ENCODE peak calls at places on chromosomes 16 and 17, in four cellular contexts. Y is HL-60, G is GM12878, N is K562. X is an unnamed sample.

GRCh38 chr17:35214631-35215273 is 20.6 kb upstream of the SLC35G3 start:
- DNase-seq in G (peak; percentile 8), Y (no peak), N (no peak), X (no peak)

GRCh38 chr17:49433000-49433694 is 18.5 kb upstream of the PHB1 start:
- DNase-seq in Y (no peak), N (no peak), G (no peak), X (no peak)

GRCh38 chr17:16398270-16399267 is 16.8 kb upstream of the TRPV2 start:
- DNase-seq in G (peak; percentile 35), N (peak; percentile 53), Y (no peak), X (peak; percentile 28)

GRCh38 chr16:26645629-26646028 is 421.1 kb upstream of the C16orf82 start:
- DNase-seq in Y (no peak), N (peak; percentile 43), G (no peak), X (no peak)

GRCh38 chr16:49556252-49557069 is 182.9 kb downstream of the C16orf78 start:
- DNase-seq in G (no peak), N (peak; percentile 18), Y (no peak), X (no peak)

GRCh38 chr16:67879462-67879861 is 5.2 kb upstream of the NRN1L start:
- DNase-seq in G (no peak), Y (no peak), N (no peak), X (no peak)

GRCh38 chr16:8851761-8852403 is 16.9 kb downstream of the CARHSP1 start:
- DNase-seq in N (no peak), G (no peak), Y (no peak), X (peak; percentile 4)

GRCh38 chr16:85888405-85889331 is 10.3 kb upstream of the IRF8 start:
- DNase-seq in G (peak; percentile 89), Y (no peak), N (no peak), X (peak; percentile 60)

GRCh38 chr17:3546521-3546920 is 11.1 kb downstream of the TRPV3 start:
- DNase-seq in Y (no peak), N (no peak), G (no peak), X (no peak)

GRCh38 chr17:17106716-17107115 is 64.5 kb downstream of the MPRIP start:
- DNase-seq in G (no peak), N (no peak), Y (no peak), X (no peak)

GRCh38 chr16:67399218-67399733 is 6.0 kb upstream of the TPPP3 start:
- DNase-seq in G (no peak), N (peak; percentile 84), Y (peak; percentile 36), X (peak; percentile 87)

GRCh38 chr16:57477531-57478202 is 8.6 kb downstream of the DOK4 start:
- DNase-seq in Y (no peak), G (no peak), N (no peak), X (no peak)

GRCh38 chr16:22924492-22924891 is 110.5 kb downstream of the HS3ST2 start:
- DNase-seq in N (no peak), Y (no peak), G (no peak), X (no peak)

GRCh38 chr17:42428141-42428944 is 5.3 kb upstream of the CAVIN1 start:
- DNase-seq in Y (peak; percentile 67), G (no peak), N (peak; percentile 43), X (no peak)

GRCh38 chr17:65195716-65196115 is 58.5 kb downstream of the RGS9 start:
- DNase-seq in Y (no peak), N (no peak), G (no peak), X (no peak)

GRCh38 chr16:81035975-81036750 is 521 bp downstream of the ATMIN start:
- DNase-seq in G (no peak), Y (peak; percentile 40), N (peak; percentile 72), X (peak; percentile 52)

GRCh38 chr17:44782349-44782850 is 23.6 kb downstream of the ADAM11 start:
- DNase-seq in N (no peak), Y (no peak), G (no peak), X (no peak)

GRCh38 chr17:3916013-3916696 is at the start of gene P2RX1:
- DNase-seq in Y (peak; percentile 92), N (peak; percentile 63), G (no peak), X (no peak)

GRCh38 chr16:31301708-31302400 is 42.1 kb downstream of the ITGAM start:
- DNase-seq in G (no peak), Y (peak; percentile 90), N (peak; percentile 24), X (no peak)

GRCh38 chr17:27668488-27668823 is 37.5 kb downstream of the LGALS9 start:
- DNase-seq in G (no peak), N (no peak), Y (no peak), X (no peak)

GRCh38 chr17:27671591-27671910 is 40.6 kb downstream of the LGALS9 start:
- DNase-seq in N (no peak), G (no peak), Y (no peak), X (no peak)

GRCh38 chr17:27669136-27669535 is 38.1 kb downstream of the LGALS9 start:
- DNase-seq in N (no peak), G (no peak), Y (no peak), X (no peak)

GRCh38 chr17:27669850-27670249 is 38.9 kb downstream of the LGALS9 start:
- DNase-seq in Y (no peak), G (no peak), N (no peak), X (no peak)

GRCh38 chr17:27670791-27671590 is 40.0 kb downstream of the LGALS9 start:
- DNase-seq in G (no peak), Y (no peak), N (no peak), X (no peak)
- TF ChIP-seq POLR2AphosphoS5 in G (no peak), Y (no peak), N (no peak), X (no peak)

DNA sequence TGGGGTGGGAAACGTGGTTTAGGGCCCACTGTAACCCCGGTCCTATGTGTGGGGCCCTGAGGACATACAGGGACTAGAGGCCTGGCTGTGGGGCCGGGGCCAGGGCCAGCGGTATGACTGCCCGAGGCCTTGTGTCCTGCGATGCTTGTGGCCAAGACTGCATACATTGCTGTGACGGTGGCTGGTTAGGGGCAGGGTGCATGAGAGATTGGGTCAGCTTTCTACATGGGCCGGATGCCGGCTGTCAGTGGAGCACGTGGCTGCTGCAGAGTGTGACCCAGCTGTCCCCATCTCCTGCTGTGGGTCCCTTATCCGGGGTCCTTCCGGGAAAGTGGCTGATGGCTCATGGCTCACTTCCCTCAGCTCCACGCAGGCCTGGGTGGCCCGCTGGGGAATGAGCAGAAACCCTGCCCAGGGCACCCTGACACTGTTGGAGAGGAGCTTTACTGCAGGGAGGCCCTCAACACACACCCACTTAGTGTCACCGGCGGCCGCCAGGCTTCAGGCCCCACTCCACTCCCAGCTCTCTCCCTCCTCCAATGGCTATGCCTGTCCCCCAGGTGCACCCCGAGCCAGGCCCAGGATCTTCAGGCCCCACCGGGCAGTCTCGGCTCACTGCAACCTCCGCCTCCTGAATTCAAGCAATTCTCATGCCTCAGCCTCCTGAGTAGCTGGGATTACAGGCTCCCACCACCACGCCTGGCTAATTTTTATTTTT is 775 bp upstream of the RGS11 start:
- DNase-seq in G (no peak), Y (no peak), N (no peak), X (no peak)
- TF ChIP-seq SPI1 in G (no peak), Y (no peak), N (no peak), X (no peak)

GRCh38 chr16:56345406-56346050 is 79.8 kb downstream of the AMFR start:
- DNase-seq in N (no peak), Y (no peak), G (no peak), X (no peak)

GRCh38 chr16:56347166-56347565 is 78.2 kb downstream of the AMFR start:
- DNase-seq in Y (no peak), N (no peak), G (no peak), X (no peak)

GRCh38 chr16:56343661-56344517 is 81.5 kb downstream of the AMFR start:
- DNase-seq in G (no peak), Y (no peak), N (peak; percentile 27), X (no peak)

GRCh38 chr16:56346131-56346890 is 79.0 kb downstream of the AMFR start:
- DNase-seq in N (no peak), G (no peak), Y (no peak), X (no peak)

GRCh38 chr16:56344518-56345405 is 80.6 kb downstream of the AMFR start:
- DNase-seq in N (peak; percentile 42), G (no peak), Y (no peak), X (no peak)
- TF ChIP-seq POLR2AphosphoS5 in N (no peak), G (no peak), Y (no peak), X (no peak)

GRCh38 chr17:29712677-29713076 is 90.0 kb upstream of the CORO6 start:
- DNase-seq in Y (no peak), G (no peak), N (no peak), X (no peak)

GRCh38 chr17:29710891-29711418 is 88.2 kb upstream of the CORO6 start:
- DNase-seq in N (peak; percentile 67), G (no peak), Y (no peak), X (no peak)

GRCh38 chr17:29707212-29707571 is 84.5 kb upstream of the CORO6 start:
- DNase-seq in Y (no peak), N (no peak), G (no peak), X (no peak)

GRCh38 chr17:29711588-29712385 is 89.1 kb upstream of the CORO6 start:
- DNase-seq in N (no peak), G (no peak), Y (no peak), X (no peak)

DNA sequence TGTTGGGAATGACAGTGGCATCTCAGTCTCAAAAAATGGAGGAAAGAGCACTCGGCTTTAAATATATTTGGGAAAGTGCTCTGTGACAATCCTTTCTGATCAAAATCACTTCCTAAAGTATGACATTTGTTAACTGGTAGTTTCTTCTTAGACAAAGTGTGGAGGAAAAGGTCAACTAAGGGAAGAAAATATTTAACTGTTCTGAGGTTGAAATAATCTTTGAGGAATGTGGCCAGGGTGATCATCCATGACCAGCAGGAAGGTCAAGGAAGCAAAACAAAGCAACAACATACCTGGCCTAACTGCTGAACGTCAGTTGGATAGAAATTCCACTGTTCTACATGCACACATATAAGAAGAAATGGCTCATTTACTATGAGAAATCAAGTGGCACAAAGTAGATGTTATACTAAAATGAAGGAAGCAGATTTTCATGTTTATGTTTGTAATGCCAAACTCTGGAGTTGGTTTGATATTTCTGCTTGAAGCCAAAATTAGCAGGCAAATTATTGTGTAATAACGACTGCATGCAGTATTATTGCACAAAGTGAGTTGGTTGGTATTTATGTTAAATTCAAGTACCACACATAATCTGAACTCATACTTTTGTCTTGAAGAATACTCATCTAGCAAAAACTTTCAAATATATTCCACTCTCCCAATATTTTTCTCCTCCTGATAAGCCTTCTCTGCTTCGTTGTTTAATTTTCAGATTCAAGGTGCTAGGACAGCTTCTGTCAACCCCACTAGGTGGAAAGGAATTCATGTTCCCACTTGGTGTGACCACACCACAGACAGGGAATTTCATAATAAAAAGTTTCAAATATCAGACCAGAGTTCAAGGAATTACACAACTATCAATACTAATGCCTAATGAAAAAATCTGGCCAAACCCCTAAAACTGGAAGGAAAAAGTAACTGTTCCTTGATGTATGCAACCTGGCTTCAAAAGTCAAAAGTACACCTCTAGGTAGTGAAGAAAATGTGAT is 87.4 kb upstream of the CORO6 start:
- DNase-seq in G (no peak), Y (no peak), N (no peak), X (no peak)
- TF ChIP-seq SPI1 in G (no peak), Y (no peak), N (no peak), X (no peak)

GRCh38 chr17:80892019-80892855 is 99.4 kb upstream of the CHMP6 start:
- DNase-seq in Y (peak; percentile 96), G (peak; percentile 77), N (peak; percentile 87), X (no peak)
- TF ChIP-seq POLR2AphosphoS5 in Y (peak; percentile 47), G (no peak), N (no peak), X (no peak)

X was measured in GM12891.